ENCODE peak calls at places on chromosomes 12 and 14, in four cellular contexts. One of them, this sample, is unnamed.

GRCh38 chr12:1591029-1591428 is 3.4 kb downstream of the FBXL14 start:
- DNase-seq in body of pancreas: no peak
- DNase-seq in heart left ventricle: no peak
- DNase-seq in uterus: no peak
- DNase-seq in this sample: no peak

GRCh38 chr14:52268191-52269061 is 928 bp downstream of the PTGDR start:
- DNase-seq in body of pancreas: no peak
- DNase-seq in heart left ventricle: peak; percentile 28
- DNase-seq in uterus: peak; percentile 21
- DNase-seq in this sample: no peak

GRCh38 chr12:98341021-98341420 is 174.4 kb upstream of the TMPO start:
- DNase-seq in body of pancreas: no peak
- DNase-seq in heart left ventricle: no peak
- DNase-seq in uterus: no peak
- DNase-seq in this sample: no peak

GRCh38 chr14:81384900-81385299 is 15.2 kb downstream of the STON2 start:
- DNase-seq in body of pancreas: no peak
- DNase-seq in heart left ventricle: no peak
- DNase-seq in uterus: no peak
- DNase-seq in this sample: no peak

GRCh38 chr12:112370156-112370555 is 12.1 kb downstream of the HECTD4 start:
- DNase-seq in body of pancreas: no peak
- DNase-seq in heart left ventricle: no peak
- DNase-seq in uterus: no peak
- DNase-seq in this sample: no peak

GRCh38 chr14:21771671-21772070 is 98.1 kb upstream of the OR4E1 start:
- DNase-seq in body of pancreas: no peak
- DNase-seq in heart left ventricle: no peak
- DNase-seq in uterus: no peak
- DNase-seq in this sample: no peak

GRCh38 chr14:90495357-90496276 is 98.8 kb downstream of the CALM1 start:
- DNase-seq in body of pancreas: peak; percentile 55
- DNase-seq in heart left ventricle: peak; percentile 64
- DNase-seq in uterus: no peak
- DNase-seq in this sample: no peak

GRCh38 chr12:130830246-130830551 is 8.9 kb downstream of the STX2 start:
- DNase-seq in body of pancreas: no peak
- DNase-seq in heart left ventricle: no peak
- DNase-seq in uterus: no peak
- DNase-seq in this sample: no peak

GRCh38 chr14:92652413-92653151 is 95.8 kb downstream of the LGMN start:
- DNase-seq in body of pancreas: no peak
- DNase-seq in heart left ventricle: no peak
- DNase-seq in uterus: no peak
- DNase-seq in this sample: no peak

GRCh38 chr12:42744539-42745156 is 155.1 kb upstream of the PRICKLE1 start:
- DNase-seq in body of pancreas: no peak
- DNase-seq in heart left ventricle: no peak
- DNase-seq in uterus: no peak
- DNase-seq in this sample: peak; percentile 63

GRCh38 chr14:97458302-97459137 is 661.3 kb downstream of the VRK1 start:
- DNase-seq in body of pancreas: peak; percentile 17
- DNase-seq in heart left ventricle: no peak
- DNase-seq in uterus: peak; percentile 15
- DNase-seq in this sample: peak; percentile 84

GRCh38 chr12:93483151-93483807 is 16.0 kb downstream of the MRPL42 start:
- DNase-seq in body of pancreas: no peak
- DNase-seq in heart left ventricle: no peak
- DNase-seq in uterus: no peak
- DNase-seq in this sample: no peak

GRCh38 chr12:116037941-116038837 is 239.3 kb downstream of the MED13L start:
- DNase-seq in body of pancreas: no peak
- DNase-seq in heart left ventricle: no peak
- DNase-seq in uterus: no peak
- DNase-seq in this sample: no peak

GRCh38 chr14:58918066-58918465 is 270.4 kb upstream of the DAAM1 start:
- DNase-seq in body of pancreas: no peak
- DNase-seq in heart left ventricle: no peak
- DNase-seq in uterus: no peak
- DNase-seq in this sample: no peak

GRCh38 chr14:103928011-103928890 is at the start of gene TDRD9:
- DNase-seq in body of pancreas: no peak
- DNase-seq in heart left ventricle: no peak
- DNase-seq in uterus: no peak
- DNase-seq in this sample: no peak

GRCh38 chr14:72663076-72663487 is 230.8 kb downstream of the DPF3 start:
- DNase-seq in body of pancreas: no peak
- DNase-seq in heart left ventricle: no peak
- DNase-seq in uterus: no peak
- DNase-seq in this sample: no peak

GRCh38 chr12:58844161-58844560 is 76.1 kb downstream of the LRIG3 start:
- DNase-seq in body of pancreas: no peak
- DNase-seq in heart left ventricle: no peak
- DNase-seq in uterus: no peak
- DNase-seq in this sample: no peak

DNA sequence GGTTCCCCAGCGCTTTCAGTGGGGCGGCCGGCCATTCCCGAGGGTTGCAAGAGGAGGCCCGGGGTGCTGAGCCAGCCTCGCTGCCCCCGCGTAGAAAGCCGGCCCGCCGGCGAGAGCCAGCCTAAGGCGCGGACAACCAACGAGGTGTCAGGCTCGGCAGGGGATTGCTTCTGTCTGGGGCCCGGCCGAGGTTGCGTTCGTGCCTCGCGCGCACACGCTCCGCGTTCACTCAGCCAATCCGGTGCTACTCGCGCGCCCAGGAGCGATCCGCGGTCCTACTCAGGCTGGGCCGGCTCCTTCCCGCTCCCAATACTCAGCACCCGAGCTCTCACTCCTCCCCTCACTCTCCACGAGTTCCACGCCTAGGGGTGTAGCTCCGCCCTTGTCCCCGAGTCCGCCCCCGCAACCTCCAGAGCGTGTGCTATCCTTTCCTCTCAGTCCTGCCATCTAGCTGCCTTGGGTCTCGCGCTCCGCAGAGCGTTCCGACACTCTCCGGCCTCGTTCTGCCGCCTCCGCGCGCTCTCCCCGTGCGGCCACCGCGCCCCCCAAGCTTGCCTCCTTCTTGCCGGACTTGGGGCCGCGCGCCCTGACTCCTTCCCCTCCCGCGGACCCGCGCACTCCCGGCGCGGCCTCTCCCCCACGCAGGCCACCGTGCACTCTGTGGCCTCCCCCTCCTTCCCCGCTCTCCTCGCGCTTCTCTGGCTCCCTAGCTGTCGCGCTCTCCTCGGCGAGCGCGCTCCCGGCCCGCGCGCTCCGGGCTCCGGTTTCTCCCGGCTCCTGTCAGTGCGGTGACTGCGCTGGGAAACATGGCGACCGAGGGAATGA is at the start of gene GPHN:
- DNase-seq in body of pancreas: peak; percentile 95
- DNase-seq in heart left ventricle: peak; percentile 98
- DNase-seq in uterus: peak; percentile 95
- DNase-seq in this sample: peak; percentile 94
- TF ChIP-seq POLR2A in body of pancreas: peak; percentile 96
- TF ChIP-seq POLR2A in heart left ventricle: no peak
- TF ChIP-seq POLR2A in uterus: peak; percentile 81
- TF ChIP-seq POLR2A in this sample: no peak

DNA sequence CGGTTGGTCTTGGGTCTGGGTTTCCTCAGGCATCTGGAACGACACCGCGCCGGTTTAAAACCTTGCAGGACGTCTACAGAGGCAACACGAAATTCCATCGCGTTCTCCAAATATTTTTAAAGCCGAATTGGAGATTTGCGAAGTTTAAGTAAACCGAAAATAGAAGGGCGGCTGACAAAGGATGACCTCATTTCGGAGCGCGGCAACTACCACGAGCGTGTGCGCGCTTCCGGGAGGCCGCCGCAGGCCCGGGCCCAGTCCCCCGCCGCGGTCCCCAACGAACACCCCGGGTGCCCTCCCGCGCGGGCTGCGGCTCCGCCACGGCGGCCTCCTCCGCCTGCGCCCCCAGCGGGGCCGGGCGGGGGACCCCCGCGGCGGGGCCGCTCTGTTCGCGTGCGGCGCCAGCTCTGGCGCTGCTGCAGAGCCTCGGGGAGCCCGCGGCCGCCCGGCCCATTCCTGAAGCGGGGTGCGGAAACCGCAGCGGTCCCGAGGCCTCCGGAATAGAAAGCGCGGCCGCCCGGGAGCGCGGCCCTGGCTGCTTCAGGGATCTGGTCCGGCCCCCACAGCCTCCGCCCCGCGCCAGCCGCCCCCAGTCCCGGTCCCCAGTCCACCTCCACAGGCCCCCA is 385 bp downstream of the HSP90AA1 start:
- DNase-seq in body of pancreas: peak; percentile 65
- DNase-seq in heart left ventricle: peak; percentile 70
- DNase-seq in uterus: peak; percentile 51
- DNase-seq in this sample: peak; percentile 87
- TF ChIP-seq POLR2A in body of pancreas: no peak
- TF ChIP-seq POLR2A in heart left ventricle: no peak
- TF ChIP-seq POLR2A in uterus: no peak
- TF ChIP-seq POLR2A in this sample: no peak

DNA sequence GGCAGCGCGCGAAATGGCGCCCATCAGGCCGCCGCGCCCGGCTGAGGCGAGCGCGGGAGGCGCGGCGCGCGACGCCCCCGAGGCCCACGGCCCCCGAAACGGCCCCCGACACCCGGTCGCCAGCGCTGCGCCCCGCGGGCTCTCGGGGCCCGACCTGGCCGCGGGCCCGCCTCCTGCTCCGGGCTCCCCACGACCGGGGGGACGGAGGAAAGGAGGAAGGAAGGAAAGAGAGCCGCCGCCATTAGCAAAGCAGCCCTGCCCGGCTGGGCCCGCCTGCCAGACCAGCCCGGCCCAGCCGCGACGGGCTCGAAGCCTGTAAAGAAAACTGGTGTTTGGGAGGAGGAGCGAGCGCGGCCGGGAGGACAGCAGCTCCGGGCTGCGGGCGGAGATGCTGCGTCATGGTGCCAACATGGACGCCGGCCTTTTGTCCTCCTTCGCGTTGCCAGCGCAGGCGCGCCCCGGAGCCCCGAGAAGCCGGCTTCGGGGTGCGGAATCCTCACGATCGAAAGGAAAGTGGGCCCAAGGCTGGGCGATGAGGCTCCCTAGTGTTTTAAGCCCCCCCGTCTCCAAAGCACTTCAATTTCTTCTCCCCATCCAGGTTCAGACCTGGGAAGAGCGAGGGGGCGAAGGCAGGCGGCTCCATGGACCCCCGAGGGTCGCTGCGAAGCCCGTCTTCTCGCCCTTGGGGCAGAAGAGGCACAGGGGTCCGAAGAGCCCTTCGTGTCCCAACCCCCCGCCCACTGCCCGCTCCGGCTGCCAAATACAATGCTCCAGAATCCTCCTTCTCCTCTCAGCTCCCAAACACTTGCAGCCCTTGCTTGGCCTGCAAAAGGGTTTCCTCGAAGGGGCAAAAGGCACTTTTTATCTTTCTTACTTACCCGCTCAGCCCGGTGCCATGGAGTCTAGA is 2.9 kb upstream of the SETD1B start:
- DNase-seq in body of pancreas: peak; percentile 83
- DNase-seq in heart left ventricle: peak; percentile 90
- DNase-seq in uterus: peak; percentile 75
- DNase-seq in this sample: peak; percentile 75
- TF ChIP-seq POLR2A in body of pancreas: peak; percentile 77
- TF ChIP-seq POLR2A in heart left ventricle: no peak
- TF ChIP-seq POLR2A in uterus: peak; percentile 68
- TF ChIP-seq POLR2A in this sample: no peak

GRCh38 chr12:53974084-53975018 is at the start of gene HOTAIR:
- DNase-seq in body of pancreas: no peak
- DNase-seq in heart left ventricle: peak; percentile 24
- DNase-seq in uterus: peak; percentile 61
- DNase-seq in this sample: no peak

GRCh38 chr12:53971686-53972085 is 1.2 kb upstream of the HOXC11 start:
- DNase-seq in body of pancreas: no peak
- DNase-seq in heart left ventricle: no peak
- DNase-seq in uterus: no peak
- DNase-seq in this sample: no peak

GRCh38 chr12:53972152-53972702 is 699 bp upstream of the HOXC11 start:
- DNase-seq in body of pancreas: no peak
- DNase-seq in heart left ventricle: no peak
- DNase-seq in uterus: no peak
- DNase-seq in this sample: peak; percentile 88

GRCh38 chr12:53972722-53973092 is 219 bp upstream of the HOXC11 start:
- DNase-seq in body of pancreas: no peak
- DNase-seq in heart left ventricle: no peak
- DNase-seq in uterus: no peak
- DNase-seq in this sample: no peak

GRCh38 chr12:53973093-53974042 is at the start of gene HOXC11:
- DNase-seq in body of pancreas: no peak
- DNase-seq in heart left ventricle: peak; percentile 22
- DNase-seq in uterus: no peak
- DNase-seq in this sample: no peak
- TF ChIP-seq POLR2A in body of pancreas: no peak
- TF ChIP-seq POLR2A in heart left ventricle: no peak
- TF ChIP-seq POLR2A in uterus: no peak
- TF ChIP-seq POLR2A in this sample: no peak

GRCh38 chr12:106074706-106075392 is 63.9 kb downstream of the NUAK1 start:
- DNase-seq in body of pancreas: no peak
- DNase-seq in heart left ventricle: no peak
- DNase-seq in uterus: no peak
- DNase-seq in this sample: no peak
- TF ChIP-seq POLR2A in body of pancreas: no peak
- TF ChIP-seq POLR2A in heart left ventricle: no peak
- TF ChIP-seq POLR2A in uterus: no peak
- TF ChIP-seq POLR2A in this sample: no peak

DNA sequence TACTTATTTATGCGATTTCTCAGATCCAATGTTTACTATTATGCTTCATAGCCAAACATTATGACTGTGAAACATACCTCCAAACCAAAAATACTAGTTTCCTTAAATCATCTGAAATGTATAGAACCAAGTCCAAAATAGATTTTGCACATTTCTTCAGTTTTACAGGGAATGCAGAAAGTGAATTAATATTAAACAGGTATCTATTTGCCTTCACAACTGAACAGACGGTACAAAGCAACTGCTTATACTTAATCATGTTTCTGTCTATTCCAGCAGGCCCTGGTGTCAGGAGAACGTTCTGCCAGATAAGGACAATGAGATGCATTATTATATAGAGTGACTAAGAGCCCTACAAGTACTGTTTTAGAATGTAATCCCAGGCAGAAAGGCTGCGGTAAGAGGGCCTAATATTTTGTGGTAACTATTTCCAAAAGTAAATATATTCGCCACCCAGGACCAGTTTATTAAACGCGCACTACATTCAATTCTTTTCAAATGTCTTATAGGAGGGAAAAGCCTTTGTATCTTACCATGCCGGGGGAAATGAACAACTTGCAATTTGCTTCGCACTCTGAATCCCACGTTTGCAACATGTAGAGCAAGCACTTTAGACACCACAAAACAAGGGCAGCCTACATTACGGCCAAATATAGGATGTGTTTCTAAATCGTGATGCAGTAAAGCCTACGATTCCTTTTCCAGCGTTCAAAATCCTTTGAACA is 1.5 kb downstream of the CORO1C start:
- DNase-seq in body of pancreas: no peak
- DNase-seq in heart left ventricle: no peak
- DNase-seq in uterus: no peak
- DNase-seq in this sample: no peak
- TF ChIP-seq POLR2A in body of pancreas: no peak
- TF ChIP-seq POLR2A in heart left ventricle: no peak
- TF ChIP-seq POLR2A in uterus: peak; percentile 6
- TF ChIP-seq POLR2A in this sample: no peak

This sample was measured in lower leg skin.